ENCODE peak calls at places on chromosomes 1 and 21, in eight cellular contexts. One of them, this sample, is unnamed.

GRCh38 chr1:13801232-13801631 is 101.2 kb downstream of the PRDM2 start:
- ATAC-seq in upper lobe of left lung: peak; percentile 19
- ATAC-seq in HepG2: no peak
- ATAC-seq in GM12878: no peak
- ATAC-seq in Panc1: no peak
- ATAC-seq in HCT116: no peak
- ATAC-seq in GM23338: no peak
- ATAC-seq in K562: no peak
- ATAC-seq in this sample: no peak

GRCh38 chr1:20569523-20570098 is 17.2 kb downstream of the FAM43B start:
- ATAC-seq in upper lobe of left lung: no peak
- ATAC-seq in HepG2: no peak
- ATAC-seq in GM12878: no peak
- ATAC-seq in Panc1: no peak
- ATAC-seq in HCT116: no peak
- ATAC-seq in GM23338: no peak
- ATAC-seq in K562: peak; percentile 48
- ATAC-seq in this sample: no peak

GRCh38 chr1:84973493-84974334 is 23.2 kb downstream of the MCOLN2 start:
- ATAC-seq in upper lobe of left lung: no peak
- ATAC-seq in HepG2: no peak
- ATAC-seq in GM12878: peak; percentile 54
- ATAC-seq in Panc1: peak; percentile 33
- ATAC-seq in HCT116: no peak
- ATAC-seq in GM23338: peak; percentile 76
- ATAC-seq in K562: no peak
- ATAC-seq in this sample: no peak

GRCh38 chr1:98662354-98662665 is 789 bp downstream of the SNX7 start:
- ATAC-seq in upper lobe of left lung: peak; percentile 17
- ATAC-seq in HepG2: peak; percentile 5
- ATAC-seq in GM12878: no peak
- ATAC-seq in Panc1: no peak
- ATAC-seq in HCT116: no peak
- ATAC-seq in GM23338: peak; percentile 5
- ATAC-seq in K562: no peak
- ATAC-seq in this sample: no peak

GRCh38 chr1:162062542-162063015 is 6.9 kb upstream of the NOS1AP start:
- ATAC-seq in upper lobe of left lung: no peak
- ATAC-seq in HepG2: no peak
- ATAC-seq in GM12878: no peak
- ATAC-seq in Panc1: no peak
- ATAC-seq in HCT116: no peak
- ATAC-seq in GM23338: peak; percentile 58
- ATAC-seq in K562: no peak
- ATAC-seq in this sample: peak; percentile 48

GRCh38 chr21:42526379-42526727 is 12.7 kb downstream of the SLC37A1 start:
- ATAC-seq in upper lobe of left lung: no peak
- ATAC-seq in HepG2: peak; percentile 99
- ATAC-seq in GM12878: no peak
- ATAC-seq in Panc1: no peak
- ATAC-seq in HCT116: no peak
- ATAC-seq in GM23338: no peak
- ATAC-seq in K562: no peak
- ATAC-seq in this sample: no peak

GRCh38 chr21:42503711-42504110 is 7.7 kb upstream of the RSPH1 start:
- ATAC-seq in upper lobe of left lung: no peak
- ATAC-seq in HepG2: no peak
- ATAC-seq in GM12878: peak; percentile 76
- ATAC-seq in Panc1: no peak
- ATAC-seq in HCT116: no peak
- ATAC-seq in GM23338: no peak
- ATAC-seq in K562: no peak
- ATAC-seq in this sample: no peak

GRCh38 chr1:223796210-223796609 is 49.5 kb downstream of the TP53BP2 start:
- ATAC-seq in upper lobe of left lung: no peak
- ATAC-seq in HepG2: no peak
- ATAC-seq in GM12878: no peak
- ATAC-seq in Panc1: no peak
- ATAC-seq in HCT116: no peak
- ATAC-seq in GM23338: no peak
- ATAC-seq in K562: peak; percentile 37
- ATAC-seq in this sample: no peak

GRCh38 chr1:32376199-32376598 is 13.9 kb downstream of the TSSK3 start:
- ATAC-seq in upper lobe of left lung: no peak
- ATAC-seq in HepG2: no peak
- ATAC-seq in GM12878: no peak
- ATAC-seq in Panc1: no peak
- ATAC-seq in HCT116: no peak
- ATAC-seq in GM23338: no peak
- ATAC-seq in K562: no peak
- ATAC-seq in this sample: no peak

GRCh38 chr1:77430966-77431735 is 149.3 kb downstream of the AK5 start:
- ATAC-seq in upper lobe of left lung: no peak
- ATAC-seq in HepG2: no peak
- ATAC-seq in GM12878: no peak
- ATAC-seq in Panc1: no peak
- ATAC-seq in HCT116: no peak
- ATAC-seq in GM23338: no peak
- ATAC-seq in K562: no peak
- ATAC-seq in this sample: no peak

GRCh38 chr1:200896571-200897187 is 2.0 kb downstream of the INAVA start:
- ATAC-seq in upper lobe of left lung: peak; percentile 47
- ATAC-seq in HepG2: peak; percentile 46
- ATAC-seq in GM12878: no peak
- ATAC-seq in Panc1: peak; percentile 42
- ATAC-seq in HCT116: peak; percentile 69
- ATAC-seq in GM23338: no peak
- ATAC-seq in K562: no peak
- ATAC-seq in this sample: no peak

GRCh38 chr1:27618341-27619067 is 14.6 kb upstream of the AHDC1 start:
- ATAC-seq in upper lobe of left lung: peak; percentile 37
- ATAC-seq in HepG2: no peak
- ATAC-seq in GM12878: peak; percentile 67
- ATAC-seq in Panc1: no peak
- ATAC-seq in HCT116: no peak
- ATAC-seq in GM23338: no peak
- ATAC-seq in K562: no peak
- ATAC-seq in this sample: no peak

GRCh38 chr1:42085596-42085995 is 67.6 kb upstream of the GUCA2B start:
- ATAC-seq in upper lobe of left lung: peak; percentile 42
- ATAC-seq in HepG2: no peak
- ATAC-seq in GM12878: no peak
- ATAC-seq in Panc1: no peak
- ATAC-seq in HCT116: no peak
- ATAC-seq in GM23338: peak; percentile 27
- ATAC-seq in K562: no peak
- ATAC-seq in this sample: no peak

GRCh38 chr21:44547656-44548331 is 3.5 kb downstream of the KRTAP10-2 start:
- ATAC-seq in upper lobe of left lung: no peak
- ATAC-seq in HepG2: no peak
- ATAC-seq in GM12878: no peak
- ATAC-seq in Panc1: no peak
- ATAC-seq in HCT116: no peak
- ATAC-seq in GM23338: no peak
- ATAC-seq in K562: no peak
- ATAC-seq in this sample: no peak

GRCh38 chr1:173122344-173122880 is 71.7 kb upstream of the TNFSF18 start:
- ATAC-seq in upper lobe of left lung: peak; percentile 45
- ATAC-seq in HepG2: no peak
- ATAC-seq in GM12878: peak; percentile 21
- ATAC-seq in Panc1: no peak
- ATAC-seq in HCT116: no peak
- ATAC-seq in GM23338: no peak
- ATAC-seq in K562: no peak
- ATAC-seq in this sample: no peak

GRCh38 chr1:22804969-22805671 is 94.5 kb downstream of the EPHB2 start:
- ATAC-seq in upper lobe of left lung: no peak
- ATAC-seq in HepG2: no peak
- ATAC-seq in GM12878: no peak
- ATAC-seq in Panc1: no peak
- ATAC-seq in HCT116: no peak
- ATAC-seq in GM23338: peak; percentile 24
- ATAC-seq in K562: no peak
- ATAC-seq in this sample: no peak

GRCh38 chr1:113253187-113253966 is 136.9 kb upstream of the MAGI3 start:
- ATAC-seq in upper lobe of left lung: no peak
- ATAC-seq in HepG2: no peak
- ATAC-seq in GM12878: no peak
- ATAC-seq in Panc1: no peak
- ATAC-seq in HCT116: no peak
- ATAC-seq in GM23338: no peak
- ATAC-seq in K562: no peak
- ATAC-seq in this sample: no peak

GRCh38 chr1:223678841-223679240 is 13.3 kb upstream of the CAPN8 start:
- ATAC-seq in upper lobe of left lung: peak; percentile 35
- ATAC-seq in HepG2: no peak
- ATAC-seq in GM12878: no peak
- ATAC-seq in Panc1: no peak
- ATAC-seq in HCT116: no peak
- ATAC-seq in GM23338: no peak
- ATAC-seq in K562: peak; percentile 97
- ATAC-seq in this sample: no peak

DNA sequence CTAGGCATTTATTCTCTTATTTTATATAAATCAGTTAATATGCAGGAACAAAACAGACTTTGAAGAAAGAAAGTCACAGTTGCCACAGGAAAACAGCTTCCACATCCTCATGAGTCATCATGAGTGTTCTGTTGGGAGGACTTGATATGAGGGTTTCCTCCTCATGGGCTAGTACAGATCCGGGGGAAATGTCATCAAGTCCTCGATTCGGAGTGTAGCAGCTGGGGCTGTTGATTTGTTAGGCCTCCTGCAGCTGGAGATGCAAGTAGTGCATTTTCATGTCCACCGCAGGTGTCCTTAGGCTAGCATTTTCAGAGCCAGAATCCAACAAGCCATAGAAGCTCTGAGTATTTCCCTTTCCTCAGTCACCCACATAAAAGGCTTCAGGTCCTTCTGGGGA is 36.7 kb downstream of the ADAM30 start:
- ATAC-seq in upper lobe of left lung: no peak
- ATAC-seq in HepG2: no peak
- ATAC-seq in GM12878: no peak
- ATAC-seq in Panc1: no peak
- ATAC-seq in HCT116: peak; percentile 50
- ATAC-seq in GM23338: no peak
- ATAC-seq in K562: peak; percentile 96
- ATAC-seq in this sample: no peak
- TF ChIP-seq POLR2AphosphoS5 in upper lobe of left lung: no peak
- TF ChIP-seq POLR2AphosphoS5 in HepG2: no peak
- TF ChIP-seq POLR2AphosphoS5 in GM12878: no peak
- TF ChIP-seq POLR2AphosphoS5 in Panc1: no peak
- TF ChIP-seq POLR2AphosphoS5 in HCT116: no peak
- TF ChIP-seq POLR2AphosphoS5 in GM23338: no peak
- TF ChIP-seq POLR2AphosphoS5 in K562: peak; percentile 81
- TF ChIP-seq POLR2AphosphoS5 in this sample: no peak

DNA sequence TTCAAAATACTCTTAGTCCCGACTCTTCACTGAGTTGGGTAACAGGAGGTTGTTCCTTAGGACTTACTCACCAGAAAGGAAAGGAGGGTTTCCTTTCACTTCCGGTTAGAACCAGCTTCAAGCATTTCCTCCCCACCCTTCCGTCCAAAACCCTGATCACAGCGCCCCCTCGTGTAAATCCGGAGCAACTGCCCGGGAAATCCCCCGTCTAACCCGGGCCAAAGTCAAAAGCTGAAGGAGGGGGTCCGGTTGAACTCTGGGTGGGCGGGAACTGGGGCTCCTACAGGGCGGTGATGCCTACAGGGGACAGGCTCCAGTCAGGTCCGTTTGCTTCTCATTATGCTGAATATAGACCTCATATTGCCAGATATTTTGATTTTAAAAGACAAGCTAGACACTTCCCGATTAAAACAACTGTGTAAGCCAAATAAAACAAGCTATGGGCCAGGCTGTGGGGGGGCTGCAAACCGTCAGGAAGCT is 15.0 kb upstream of the MTARC2 start:
- ATAC-seq in upper lobe of left lung: peak; percentile 96
- ATAC-seq in HepG2: peak; percentile 79
- ATAC-seq in GM12878: peak; percentile 96
- ATAC-seq in Panc1: peak; percentile 80
- ATAC-seq in HCT116: peak; percentile 89
- ATAC-seq in GM23338: peak; percentile 99
- ATAC-seq in K562: peak; percentile 99
- ATAC-seq in this sample: peak; percentile 99
- H3K4me3 ChIP-seq in upper lobe of left lung: no peak overlapping the region
- H3K4me3 ChIP-seq in HepG2: peak overlapping the region; percentile 43
- H3K4me3 ChIP-seq in GM12878: no peak overlapping the region
- H3K4me3 ChIP-seq in Panc1: peak overlapping the region; percentile 28
- H3K4me3 ChIP-seq in HCT116: peak overlapping the region; percentile 35
- H3K4me3 ChIP-seq in GM23338: no peak overlapping the region
- H3K4me3 ChIP-seq in K562: no peak overlapping the region
- H3K4me3 ChIP-seq in this sample: peak overlapping the region; percentile 19

DNA sequence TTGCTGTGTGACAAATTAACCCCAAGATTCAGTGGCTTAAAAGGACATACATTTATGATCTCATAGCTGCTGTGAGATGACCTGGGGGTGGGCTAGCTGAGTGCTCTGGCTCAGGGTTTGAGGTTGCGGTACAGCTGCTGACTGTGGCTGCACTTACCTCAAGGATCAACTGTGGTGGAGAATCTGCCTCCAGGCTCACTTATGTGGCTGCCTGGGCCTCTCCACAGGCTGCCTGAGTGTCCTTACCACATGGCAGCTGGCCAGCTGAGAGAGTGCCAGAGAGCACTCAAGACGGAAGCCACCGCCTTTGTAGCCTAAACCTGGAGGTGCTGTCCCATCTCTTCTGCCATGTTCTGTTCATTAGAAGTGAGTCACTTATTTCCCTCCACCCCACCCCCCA is 5.7 kb downstream of the LRRC71 start:
- ATAC-seq in upper lobe of left lung: peak; percentile 28
- ATAC-seq in HepG2: no peak
- ATAC-seq in GM12878: peak; percentile 43
- ATAC-seq in Panc1: no peak
- ATAC-seq in HCT116: peak; percentile 50
- ATAC-seq in GM23338: no peak
- ATAC-seq in K562: peak; percentile 27
- ATAC-seq in this sample: no peak
- H3K4me1 ChIP-seq in upper lobe of left lung: peaks cover 28% of the 10 kb centered on the region
- H3K4me1 ChIP-seq in HepG2: peaks cover 12% of the 10 kb centered on the region
- H3K4me1 ChIP-seq in GM12878: no peaks in the 10 kb centered on the region
- H3K4me1 ChIP-seq in Panc1: peaks cover 3% of the 10 kb centered on the region
- H3K4me1 ChIP-seq in HCT116: peaks cover 31% of the 10 kb centered on the region
- H3K4me1 ChIP-seq in GM23338: peaks cover 14% of the 10 kb centered on the region
- H3K4me1 ChIP-seq in K562: peaks cover 24% of the 10 kb centered on the region
- H3K4me1 ChIP-seq in this sample: peaks cover 35% of the 10 kb centered on the region

GRCh38 chr1:67713071-67713806 is 28.2 kb downstream of the GADD45A start:
- ATAC-seq in upper lobe of left lung: peak; percentile 75
- ATAC-seq in HepG2: peak; percentile 46
- ATAC-seq in GM12878: peak; percentile 70
- ATAC-seq in Panc1: peak; percentile 67
- ATAC-seq in HCT116: peak; percentile 78
- ATAC-seq in GM23338: no peak
- ATAC-seq in K562: peak; percentile 60
- ATAC-seq in this sample: peak; percentile 49
- TF ChIP-seq POLR2AphosphoS5 in upper lobe of left lung: no peak
- TF ChIP-seq POLR2AphosphoS5 in HepG2: no peak
- TF ChIP-seq POLR2AphosphoS5 in GM12878: no peak
- TF ChIP-seq POLR2AphosphoS5 in Panc1: no peak
- TF ChIP-seq POLR2AphosphoS5 in HCT116: peak; percentile 59
- TF ChIP-seq POLR2AphosphoS5 in GM23338: no peak
- TF ChIP-seq POLR2AphosphoS5 in K562: no peak
- TF ChIP-seq POLR2AphosphoS5 in this sample: peak; percentile 8

GRCh38 chr1:149888160-149888998 is 11.0 kb upstream of the BOLA1 start:
- ATAC-seq in upper lobe of left lung: peak; percentile 60
- ATAC-seq in HepG2: peak; percentile 1
- ATAC-seq in GM12878: peak; percentile 30
- ATAC-seq in Panc1: peak; percentile 33
- ATAC-seq in HCT116: peak; percentile 37
- ATAC-seq in GM23338: peak; percentile 16
- ATAC-seq in K562: peak; percentile 36
- ATAC-seq in this sample: peak; percentile 42
- H3K4me3 ChIP-seq in upper lobe of left lung: peak overlapping the region; percentile 4
- H3K4me3 ChIP-seq in HepG2: peak overlapping the region; percentile 63
- H3K4me3 ChIP-seq in GM12878: peak overlapping the region; percentile 68
- H3K4me3 ChIP-seq in Panc1: peak overlapping the region; percentile 95
- H3K4me3 ChIP-seq in HCT116: peak overlapping the region; percentile 63
- H3K4me3 ChIP-seq in GM23338: peak overlapping the region; percentile 81
- H3K4me3 ChIP-seq in K562: peak overlapping the region; percentile 64
- H3K4me3 ChIP-seq in this sample: peak overlapping the region; percentile 94